ENCODE peak calls at places on chromosomes 5 and 9, in nine cellular contexts. Z, U, I, B, N, O, G, D and A are unnamed samples. For H3K4me1, the result is how much of the 10 kb centered on the place peaks cover.

GRCh38 chr5:31471040-31471439 is 60.9 kb downstream of the DROSHA start:
- DNase-seq in I (no peak), B (no peak), N (no peak), G (no peak), Z (no peak), O (no peak), U (peak), D (no peak), A (no peak)

GRCh38 chr5:171270136-171270535 is 38.9 kb upstream of the TLX3 start:
- DNase-seq in B (no peak), Z (no peak), N (no peak), D (no peak), O (no peak), U (peak), G (no peak), I (peak), A (no peak)

GRCh38 chr9:27088981-27089380 is 20.0 kb upstream of the TEK start:
- DNase-seq in U (peak), N (no peak), I (peak), G (no peak), Z (no peak), B (no peak), D (no peak), O (no peak), A (no peak)

GRCh38 chr5:132273631-132274030 is 16.1 kb downstream of the PDLIM4 start:
- DNase-seq in Z (no peak), U (no peak), D (no peak), N (no peak), O (no peak), I (no peak), B (no peak), G (no peak), A (no peak)

GRCh38 chr5:169979871-169980270 is 424 bp downstream of the INSYN2B start:
- DNase-seq in U (peak), O (no peak), I (peak), G (no peak), B (no peak), D (no peak), N (no peak), Z (no peak), A (no peak)

GRCh38 chr9:90815183-90815943 is 13.7 kb downstream of the SYK start:
- DNase-seq in I (peak), D (no peak), G (no peak), Z (no peak), B (no peak), N (no peak), U (no peak), O (no peak), A (no peak)

GRCh38 chr9:35729700-35730485 is 2.1 kb downstream of the TLN1 start:
- DNase-seq in Z (peak), D (peak), G (no peak), B (no peak), I (peak), N (peak), U (peak), O (peak), A (peak)

GRCh38 chr5:83025690-83026472 is 51.3 kb downstream of the TMEM167A start:
- DNase-seq in U (no peak), Z (no peak), G (no peak), I (peak), B (no peak), O (no peak), D (peak), N (no peak), A (no peak)

GRCh38 chr5:141747646-141748229 is 65.7 kb upstream of the ARAP3 start:
- DNase-seq in N (no peak), G (no peak), U (no peak), B (no peak), O (no peak), Z (peak), I (no peak), D (no peak), A (no peak)

GRCh38 chr5:145943674-145944121 is 7.3 kb downstream of the SH3RF2 start:
- DNase-seq in O (peak), I (peak), Z (no peak), N (no peak), D (no peak), U (peak), G (no peak), B (no peak), A (peak)

GRCh38 chr9:134913041-134913712 is 4.5 kb downstream of the FCN1 start:
- DNase-seq in U (no peak), D (no peak), O (no peak), Z (peak), B (no peak), G (no peak), N (no peak), I (no peak), A (no peak)

GRCh38 chr9:80926611-80927010 is 762.7 kb downstream of the TLE1 start:
- DNase-seq in N (no peak), Z (no peak), G (no peak), B (no peak), U (no peak), I (no peak), O (no peak), D (no peak), A (no peak)

GRCh38 chr9:17134843-17135577 is at the start of gene CNTLN:
- DNase-seq in O (peak), G (peak), U (peak), B (no peak), N (peak), I (peak), Z (peak), D (peak), A (peak)

GRCh38 chr9:126403451-126403850 is 76.8 kb downstream of the MVB12B start:
- DNase-seq in Z (no peak), B (no peak), U (no peak), G (no peak), I (peak), N (no peak), O (no peak), D (no peak), A (no peak)

GRCh38 chr5:58274199-58274598 is 185.7 kb downstream of the PLK2 start:
- DNase-seq in O (peak), U (no peak), Z (no peak), G (no peak), N (no peak), B (no peak), D (no peak), I (no peak), A (no peak)

GRCh38 chr5:16916262-16916878 is 19.7 kb downstream of the MYO10 start:
- DNase-seq in U (peak), G (no peak), D (no peak), O (peak), Z (no peak), I (peak), B (no peak), N (no peak), A (no peak)

GRCh38 chr5:34709861-34710673 is 53.9 kb downstream of the RAI14 start:
- DNase-seq in O (peak), G (no peak), U (peak), D (no peak), N (no peak), I (peak), B (no peak), Z (no peak), A (no peak)

GRCh38 chr5:82355921-82356454 is 77.8 kb upstream of the RPS23 start:
- DNase-seq in I (no peak), O (no peak), U (peak), B (no peak), G (no peak), N (no peak), Z (no peak), D (no peak), A (no peak)

GRCh38 chr9:32472344-32472743 is 53.7 kb downstream of the RIGI start:
- DNase-seq in D (no peak), I (no peak), N (no peak), Z (no peak), U (no peak), O (no peak), G (no peak), B (no peak), A (no peak)

GRCh38 chr9:106697799-106698591 is 165.0 kb upstream of the ZNF462 start:
- DNase-seq in Z (peak), B (no peak), I (peak), N (peak), D (no peak), G (peak), U (peak), O (no peak), A (peak)

GRCh38 chr9:132978451-132979087 is at the start of gene GFI1B:
- DNase-seq in Z (peak), B (no peak), O (peak), G (no peak), U (no peak), N (no peak), D (peak), I (no peak), A (no peak)

GRCh38 chr9:89274838-89275237 is 36.2 kb upstream of the CKS2 start:
- DNase-seq in G (no peak), B (no peak), Z (no peak), U (peak), N (no peak), O (no peak), D (no peak), I (peak), A (no peak)

GRCh38 chr9:137460363-137461315 is 1.5 kb upstream of the NSMF start:
- DNase-seq in G (no peak), D (peak), B (no peak), U (no peak), Z (peak), N (peak), I (no peak), O (no peak), A (no peak)

GRCh38 chr5:181190711-181191525 is 14.1 kb downstream of the TRIM7 start:
- DNase-seq in I (no peak), Z (peak), O (peak), N (peak), B (no peak), U (peak), D (no peak), G (no peak), A (peak)

GRCh38 chr5:126656397-126657007 is 55.8 kb downstream of the PHAX start:
- DNase-seq in D (no peak), Z (peak), I (peak), O (peak), U (peak), G (no peak), N (no peak), B (no peak), A (no peak)

GRCh38 chr9:113389451-113389850 is 11.6 kb downstream of the ALAD start:
- DNase-seq in O (no peak), I (no peak), Z (no peak), D (no peak), B (no peak), N (no peak), U (no peak), G (no peak), A (no peak)

GRCh38 chr5:173670130-173670591 is 53.7 kb upstream of the BOD1 start:
- DNase-seq in G (no peak), Z (no peak), O (no peak), D (peak), I (peak), N (no peak), U (peak), B (no peak), A (no peak)

GRCh38 chr9:107732781-107733529 is 243.4 kb upstream of the KLF4 start:
- DNase-seq in D (no peak), G (peak), N (no peak), Z (no peak), O (peak), I (peak), B (no peak), U (peak), A (peak)

GRCh38 chr5:180162304-180162661 is 46.7 kb downstream of the RASGEF1C start:
- DNase-seq in N (no peak), Z (no peak), D (no peak), O (no peak), B (no peak), U (no peak), G (no peak), I (no peak), A (no peak)

GRCh38 chr9:87537625-87538024 is 40.0 kb downstream of the DAPK1 start:
- DNase-seq in D (peak), U (no peak), O (no peak), Z (no peak), G (no peak), N (no peak), I (no peak), B (no peak), A (no peak)

GRCh38 chr5:164600929-164601535 is 1095.6 kb downstream of the MAT2B start:
- DNase-seq in B (no peak), O (no peak), I (no peak), D (no peak), U (no peak), Z (no peak), N (no peak), G (no peak), A (no peak)

GRCh38 chr9:69609156-69609555 is 63.0 kb downstream of the APBA1 start:
- DNase-seq in O (no peak), U (no peak), Z (no peak), N (no peak), G (no peak), D (no peak), I (no peak), B (no peak), A (no peak)

GRCh38 chr5:123035320-123035949 is 1.1 kb downstream of the PPIC start:
- DNase-seq in U (peak), D (peak), G (peak), Z (peak), I (peak), O (peak), N (peak), B (no peak), A (peak)

GRCh38 chr5:122501087-122501435 is 189.0 kb downstream of the SNCAIP start:
- DNase-seq in Z (no peak), U (peak), B (no peak), O (no peak), G (no peak), D (no peak), I (peak), N (no peak), A (no peak)

GRCh38 chr9:74133921-74134320 is 363.2 kb upstream of the RORB start:
- DNase-seq in U (no peak), G (no peak), D (no peak), N (no peak), O (no peak), I (no peak), Z (no peak), B (no peak), A (no peak)

GRCh38 chr5:175609504-175609903 is 48.4 kb upstream of the HRH2 start:
- DNase-seq in G (no peak), N (no peak), O (no peak), I (no peak), Z (no peak), D (no peak), B (no peak), U (no peak), A (no peak)

GRCh38 chr5:127519527-127519926 is 2.1 kb downstream of the PRRC1 start:
- DNase-seq in G (no peak), B (no peak), Z (no peak), U (peak), O (no peak), N (no peak), I (peak), D (no peak), A (no peak)

GRCh38 chr5:123626051-123626450 is 114.1 kb downstream of the CSNK1G3 start:
- DNase-seq in I (no peak), O (no peak), D (no peak), G (no peak), U (no peak), Z (no peak), N (no peak), B (no peak), A (no peak)

GRCh38 chr5:33257807-33258491 is 182.8 kb upstream of the TARS1 start:
- DNase-seq in G (no peak), B (no peak), O (peak), D (no peak), N (no peak), U (peak), I (peak), Z (no peak), A (no peak)

DNA sequence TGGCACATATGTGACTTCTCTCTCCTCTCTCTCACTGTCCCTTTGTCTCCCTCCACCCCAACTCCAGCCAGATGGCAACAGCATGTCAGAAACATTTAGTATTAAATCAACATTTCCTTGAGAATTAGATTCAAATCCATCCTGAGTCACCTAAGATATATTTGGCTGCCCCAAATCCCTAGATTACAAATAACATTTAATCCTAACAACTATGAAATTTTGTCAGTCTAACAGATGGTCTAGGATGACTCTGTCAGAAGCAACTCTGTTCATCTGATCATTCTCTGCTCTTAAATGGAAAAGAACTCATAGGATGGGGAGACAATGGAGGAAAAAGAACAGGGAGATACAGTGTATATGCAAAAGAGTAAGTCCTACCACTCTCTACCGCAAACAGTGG is 201.2 kb downstream of the TSSK1B start:
- DNase-seq in I (peak), U (no peak), N (no peak), G (no peak), Z (no peak), B (no peak), O (no peak), D (no peak), A (no peak)
- H3K4me1 ChIP-seq in I (under half), U (under half), N (half or more), G (under half), Z (under half), B (under half), O (under half), D (under half), A (under half)

GRCh38 chr9:96413312-96414221 is 4.6 kb downstream of the ZNF367 start:
- DNase-seq in D (no peak), I (no peak), O (no peak), G (no peak), U (peak), N (no peak), B (no peak), Z (no peak), A (peak)

GRCh38 chr9:96417051-96417586 is 1.1 kb downstream of the ZNF367 start:
- DNase-seq in B (peak), D (peak), O (peak), U (peak), G (peak), I (peak), N (peak), Z (peak), A (peak)

GRCh38 chr9:96411129-96411820 is 6.9 kb downstream of the ZNF367 start:
- DNase-seq in D (no peak), U (no peak), I (no peak), Z (no peak), B (no peak), O (no peak), G (no peak), N (no peak), A (no peak)

GRCh38 chr9:96408409-96409280 is 9.5 kb downstream of the ZNF367 start:
- DNase-seq in U (no peak), Z (no peak), D (no peak), B (no peak), I (no peak), N (no peak), O (no peak), G (no peak), A (no peak)

DNA sequence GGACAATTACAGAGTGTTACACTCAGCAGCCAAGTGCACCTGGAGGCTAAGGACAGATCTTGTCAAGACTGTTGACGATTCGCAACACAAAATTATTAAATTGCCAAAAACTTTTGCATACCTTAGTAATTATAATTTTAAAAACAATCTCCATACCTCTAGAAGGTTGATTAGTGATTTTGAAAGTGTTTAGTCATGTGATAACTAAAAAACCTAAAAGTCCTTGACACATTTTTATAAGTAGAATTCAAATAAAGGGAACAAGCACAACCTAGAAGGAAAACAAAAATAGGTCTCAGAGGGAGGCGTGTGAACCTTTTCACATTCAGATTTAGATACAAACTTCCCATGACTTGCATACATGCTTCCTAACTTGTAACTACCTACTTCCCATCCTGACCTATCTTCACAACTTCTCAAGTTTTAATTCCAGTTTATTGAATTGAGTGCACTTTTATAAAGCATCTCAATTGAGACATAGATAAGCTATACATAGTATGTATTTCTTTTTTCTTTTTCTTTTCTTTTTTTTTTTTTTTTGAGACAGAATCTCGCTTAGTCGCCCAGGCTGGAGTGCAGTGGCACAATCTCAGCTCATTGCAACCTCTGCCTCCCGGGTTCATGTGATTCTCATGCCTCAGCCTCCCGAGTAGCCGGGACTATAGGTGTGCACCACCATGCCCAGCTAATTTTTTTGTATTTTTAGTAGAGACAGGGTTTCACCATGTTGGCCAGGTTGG is 5.8 kb downstream of the ZNF367 start:
- DNase-seq in O (no peak), Z (no peak), G (no peak), U (no peak), N (no peak), D (no peak), B (no peak), I (no peak), A (no peak)
- H3K4me1 ChIP-seq in O (under half), Z (under half), G (under half), U (under half), N (under half), D (under half), B (under half), I (under half), A (under half)

GRCh38 chr5:44809215-44809955 is 638 bp downstream of the MRPS30 start:
- DNase-seq in G (peak), O (peak), D (peak), B (peak), N (peak), I (peak), Z (peak), U (peak), A (peak)

GRCh38 chr5:44809956-44810276 is 1.2 kb downstream of the MRPS30 start:
- DNase-seq in B (no peak), G (no peak), Z (no peak), N (no peak), O (no peak), I (no peak), U (no peak), D (no peak), A (no peak)

GRCh38 chr5:44807269-44807668 is 1.5 kb upstream of the MRPS30 start:
- DNase-seq in U (no peak), Z (no peak), B (no peak), I (no peak), O (peak), G (no peak), N (no peak), D (no peak), A (no peak)

DNA sequence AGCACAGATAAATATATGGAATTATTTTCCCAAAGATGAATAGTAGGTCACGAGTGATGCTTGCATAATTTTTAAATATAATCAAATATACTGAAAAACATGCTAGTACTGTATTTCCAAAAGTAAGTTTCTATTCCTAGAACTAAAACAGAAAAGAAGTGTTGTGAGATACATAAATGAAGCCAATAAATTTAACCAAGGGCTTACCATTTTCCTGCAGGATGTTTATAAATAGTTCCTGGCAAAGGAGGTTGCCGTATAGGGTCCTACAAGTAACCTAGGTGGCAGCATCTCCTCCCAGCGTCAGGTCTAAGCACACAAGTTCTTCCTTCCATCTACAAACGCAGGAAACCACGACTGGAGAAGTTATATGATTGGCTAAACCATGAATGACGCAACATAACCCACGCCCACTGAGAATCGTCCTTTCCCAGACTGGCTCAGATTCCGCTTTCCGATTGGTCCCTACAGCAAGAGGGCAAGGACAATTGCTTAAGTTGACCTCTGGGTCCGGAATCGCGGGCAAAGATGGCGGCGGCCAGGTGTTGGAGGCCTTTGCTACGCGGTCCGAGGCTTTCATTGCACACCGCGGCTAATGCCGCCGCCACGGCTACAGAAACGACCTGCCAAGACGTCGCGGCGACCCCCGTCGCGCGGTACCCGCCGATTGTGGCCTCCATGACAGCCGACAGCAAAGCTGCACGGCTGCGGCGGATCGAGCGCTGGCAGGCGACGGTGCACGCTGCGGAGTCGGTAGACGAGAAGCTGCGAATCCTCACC is at the start of gene MRPS30:
- DNase-seq in U (peak), G (peak), B (peak), D (peak), N (peak), Z (peak), O (peak), I (peak), A (peak)
- H3K4me1 ChIP-seq in U (under half), G (under half), B (under half), D (under half), N (under half), Z (under half), O (under half), I (under half), A (under half)

GRCh38 chr9:4798281-4798680 is 5.5 kb downstream of the RCL1 start:
- DNase-seq in G (no peak), D (no peak), U (no peak), I (no peak), N (no peak), B (no peak), O (no peak), Z (no peak), A (no peak)
- H3K4me1 ChIP-seq in G (under half), D (under half), U (under half), I (under half), N (under half), B (under half), O (under half), Z (under half), A (under half)